ENCODE peak calls at places on chromosomes 13 and 19, in four cellular contexts. L is left colon, C is NCI-H2081, N is RPMI7951. Y is an unnamed sample.

GRCh38 chr19:49488046-49488862 is 846 bp downstream of the RPL13A start:
- DNase-seq in L (no peak), N (no peak), C (no peak), Y (no peak)

GRCh38 chr13:101434486-101434885 is 18.0 kb upstream of the ITGBL1 start:
- DNase-seq in L (no peak), N (no peak), C (no peak), Y (no peak)

GRCh38 chr19:57212109-57212508 is 18.7 kb upstream of the AURKC start:
- DNase-seq in L (no peak), N (no peak), C (no peak), Y (no peak)

GRCh38 chr19:13073263-13073662 is 29.4 kb downstream of the LYL1 start:
- DNase-seq in C (no peak), L (no peak), N (no peak), Y (no peak)

GRCh38 chr13:59038824-59039223 is 1124.9 kb downstream of the DIAPH3 start:
- DNase-seq in C (peak; percentile 62), L (no peak), N (peak; percentile 34), Y (peak; percentile 13)

GRCh38 chr19:55646889-55647731 is 902 bp upstream of the CCDC106 start:
- DNase-seq in N (no peak), C (peak; percentile 52), L (no peak), Y (no peak)

GRCh38 chr19:53172892-53173291 is 14.0 kb upstream of the ZNF347 start:
- DNase-seq in L (no peak), C (no peak), N (peak; percentile 39), Y (no peak)

GRCh38 chr19:18098891-18099622 is 1.5 kb downstream of the MAST3 start:
- DNase-seq in C (no peak), N (no peak), L (peak; percentile 67), Y (no peak)

GRCh38 chr13:39875583-39875982 is 220.1 kb downstream of the COG6 start:
- DNase-seq in L (no peak), N (no peak), C (no peak), Y (no peak)

GRCh38 chr13:44160549-44161278 is 212.9 kb upstream of the SERP2 start:
- DNase-seq in N (no peak), C (no peak), L (no peak), Y (no peak)

GRCh38 chr19:47436712-47437401 is 17.5 kb upstream of the MEIS3 start:
- DNase-seq in N (peak; percentile 53), L (peak; percentile 86), C (peak; percentile 72), Y (no peak)

GRCh38 chr13:51971520-51972426 is 39.5 kb downstream of the ATP7B start:
- DNase-seq in L (no peak), C (peak; percentile 19), N (no peak), Y (no peak)

GRCh38 chr19:2476451-2477140 is 669 bp downstream of the GADD45B start:
- DNase-seq in C (no peak), N (peak; percentile 75), L (peak; percentile 77), Y (no peak)

GRCh38 chr13:94667190-94667589 is 45.2 kb downstream of the SOX21 start:
- DNase-seq in N (no peak), C (no peak), L (no peak), Y (no peak)

GRCh38 chr19:50720181-50720920 is 749 bp upstream of the SHANK1 start:
- DNase-seq in L (no peak), C (no peak), N (no peak), Y (no peak)

GRCh38 chr19:49393871-49394270 is 5.8 kb downstream of the KASH5 start:
- DNase-seq in C (no peak), L (no peak), N (no peak), Y (no peak)

GRCh38 chr19:37977992-37978391 is 71.0 kb downstream of the SIPA1L3 start:
- DNase-seq in C (no peak), N (peak; percentile 75), L (no peak), Y (peak; percentile 64)

GRCh38 chr19:3494559-3494958 is 5.9 kb downstream of the DOHH start:
- DNase-seq in C (no peak), L (no peak), N (no peak), Y (no peak)

GRCh38 chr13:21426238-21426637 is 32.9 kb downstream of the ZDHHC20 start:
- DNase-seq in C (no peak), L (no peak), N (no peak), Y (no peak)

GRCh38 chr19:275000-275399 is 16.2 kb downstream of the PLPP2 start:
- DNase-seq in L (no peak), C (no peak), N (no peak), Y (no peak)

GRCh38 chr19:44604241-44604640 is 9.1 kb upstream of the IGSF23 start:
- DNase-seq in C (no peak), N (no peak), L (no peak), Y (no peak)

GRCh38 chr19:35928507-35928906 is 7.7 kb upstream of the LRFN3 start:
- DNase-seq in N (no peak), C (no peak), L (no peak), Y (no peak)

GRCh38 chr19:5719274-5719960 is 529 bp downstream of the LONP1 start:
- DNase-seq in C (no peak), N (peak; percentile 37), L (peak; percentile 45), Y (no peak)

GRCh38 chr13:92658293-92658692 is 568.3 kb upstream of the GPC6 start:
- DNase-seq in C (no peak), N (no peak), L (no peak), Y (no peak)

GRCh38 chr19:8561071-8561764 is 16.0 kb downstream of the MYO1F start:
- DNase-seq in L (no peak), N (no peak), C (no peak), Y (no peak)

GRCh38 chr19:1849132-1849474 is 820 bp upstream of the REXO1 start:
- DNase-seq in L (no peak), N (no peak), C (no peak), Y (no peak)

Y was measured in skeletal muscle cell.